ENCODE peak calls at places on chromosomes 2 and 18, in ten cellular contexts. D, N, O, A, X, F, C, Z, M and E are unnamed samples.
A peak's percentile ranks its signal among the peaks of the same experiment; 100 is the strongest.

GRCh38 chr2:162890690-162891311 is 52.2 kb upstream of the KCNH7 start:
- DNase-seq in C (peak; percentile 18), Z (peak; percentile 4), N (peak; percentile 13), O (peak; percentile 84), F (no peak), M (no peak), A (no peak), D (peak; percentile 40), X (no peak), E (peak; percentile 65)

GRCh38 chr2:32064021-32064678 is 794 bp downstream of the SPAST start:
- DNase-seq in A (no peak), M (no peak), C (no peak), N (no peak), O (peak; percentile 1), D (no peak), F (no peak), X (no peak), Z (no peak), E (peak; percentile 26)

GRCh38 chr2:231297108-231297908 is 98.2 kb upstream of the B3GNT7 start:
- DNase-seq in X (peak; percentile 25), A (peak; percentile 86), O (peak; percentile 64), D (peak; percentile 54), N (no peak), C (no peak), M (no peak), F (no peak), Z (peak; percentile 37), E (peak; percentile 67)

GRCh38 chr2:173571887-173572680 is 217.4 kb downstream of the CDCA7 start:
- DNase-seq in M (no peak), A (no peak), X (no peak), Z (no peak), N (no peak), O (no peak), C (no peak), F (no peak), D (no peak), E (no peak)

GRCh38 chr2:147989809-147990403 is 30.6 kb downstream of the ORC4 start:
- DNase-seq in Z (peak; percentile 33), C (peak; percentile 9), A (no peak), N (peak; percentile 31), O (peak; percentile 75), D (peak; percentile 72), X (peak; percentile 33), F (no peak), M (no peak), E (peak; percentile 50)

GRCh38 chr2:239321596-239322413 is 79.0 kb downstream of the HDAC4 start:
- DNase-seq in N (no peak), C (no peak), A (peak; percentile 64), M (no peak), O (no peak), D (no peak), Z (no peak), X (no peak), F (no peak), E (no peak)

GRCh38 chr18:27136208-27136535 is 48.9 kb downstream of the CHST9 start:
- DNase-seq in Z (no peak), X (no peak), C (peak; percentile 95), D (no peak), M (no peak), A (no peak), O (peak; percentile 8), F (no peak), N (no peak), E (no peak)

GRCh38 chr18:54845788-54846187 is 17.5 kb downstream of the RAB27B start:
- DNase-seq in X (no peak), C (no peak), Z (no peak), M (no peak), O (peak; percentile 41), F (no peak), D (peak; percentile 62), N (no peak), A (no peak), E (no peak)

GRCh38 chr2:14760169-14760568 is 127.7 kb downstream of the LRATD1 start:
- DNase-seq in X (no peak), O (no peak), F (no peak), C (no peak), N (no peak), Z (no peak), A (no peak), D (no peak), M (no peak), E (no peak)

GRCh38 chr18:79488311-79489047 is 92.7 kb downstream of the NFATC1 start:
- DNase-seq in X (no peak), O (no peak), F (no peak), M (no peak), Z (no peak), D (no peak), C (no peak), N (no peak), A (peak; percentile 54), E (no peak)

GRCh38 chr18:2513616-2514015 is 57.7 kb downstream of the METTL4 start:
- DNase-seq in N (no peak), O (no peak), M (no peak), A (no peak), D (peak; percentile 21), C (no peak), F (no peak), Z (no peak), X (no peak), E (no peak)

DNA sequence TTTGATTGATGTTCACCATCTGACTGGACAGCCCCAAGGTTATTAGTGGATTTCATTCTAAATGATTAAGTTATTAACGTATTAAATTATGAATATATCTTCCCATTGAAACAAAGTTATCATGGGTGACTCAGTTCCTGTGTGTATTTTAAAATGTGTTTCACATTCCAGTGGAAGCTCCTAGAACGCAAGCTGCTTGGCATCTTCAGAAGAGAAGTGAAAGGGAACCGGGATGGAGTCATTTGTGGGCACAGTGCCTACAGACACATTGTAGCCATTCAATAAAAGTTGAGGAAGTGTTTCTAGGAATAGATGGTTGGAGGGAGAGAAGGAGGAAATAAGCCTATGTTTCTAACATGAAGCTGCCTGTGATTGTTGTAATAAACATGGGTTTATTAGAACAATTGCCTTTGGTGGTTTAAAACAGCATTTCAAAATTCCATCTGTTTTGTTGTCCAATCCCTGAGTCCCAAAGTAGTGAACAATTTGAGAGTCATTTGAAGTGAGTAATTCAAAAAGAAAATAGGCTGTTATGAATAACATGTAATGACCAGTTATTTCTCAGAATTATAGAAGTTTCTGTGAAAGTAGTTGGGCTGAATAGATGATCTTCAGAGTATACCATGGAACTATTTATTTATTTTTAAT is 143.5 kb downstream of the PKP4 start:
- DNase-seq in A (no peak), F (no peak), M (peak; percentile 76), O (peak; percentile 97), X (peak; percentile 48), C (peak; percentile 60), N (peak; percentile 73), D (peak; percentile 95), Z (no peak), E (no peak)
- H3K4me3 ChIP-seq in A (no peak overlapping the region), F (peak overlapping the region; percentile 10), M (no peak overlapping the region), O (no peak overlapping the region), X (no peak overlapping the region), C (no peak overlapping the region), N (no peak overlapping the region), D (no peak overlapping the region), Z (no peak overlapping the region), E (no peak overlapping the region)

DNA sequence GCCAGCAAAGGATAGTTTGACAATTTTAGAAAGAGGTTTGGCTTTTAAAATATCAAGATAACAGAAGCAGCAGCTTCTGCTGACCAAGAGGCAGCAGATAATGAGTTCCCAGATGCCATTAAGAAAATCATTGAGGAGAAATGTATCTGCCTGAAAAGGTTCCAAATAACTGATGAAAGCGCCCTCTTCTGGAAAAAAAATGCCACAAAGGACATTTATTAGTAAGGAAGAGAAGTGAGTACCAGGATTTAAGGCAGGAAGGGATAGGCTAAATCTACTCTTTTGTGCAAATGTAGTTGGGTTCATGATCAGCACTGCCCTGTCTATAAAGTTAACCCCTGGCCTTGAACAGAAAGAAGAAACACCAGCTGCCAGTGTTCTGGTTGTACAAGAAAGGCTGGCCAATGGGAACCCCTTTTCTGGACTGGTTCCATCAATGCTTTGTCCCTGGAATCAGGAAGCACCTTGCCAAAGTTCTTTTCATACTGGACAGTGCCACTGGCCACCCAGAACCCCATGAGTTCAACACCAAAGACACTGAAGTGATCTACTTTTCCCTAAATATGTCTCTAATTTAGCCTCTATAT is 40.6 kb downstream of the DHX57 start:
- DNase-seq in M (no peak), C (no peak), A (no peak), F (no peak), D (peak; percentile 28), N (no peak), Z (no peak), O (peak; percentile 45), X (peak; percentile 29), E (peak; percentile 34)
- TF ChIP-seq CTCF in M (peak; percentile 41), C (peak; percentile 25), A (no peak), F (no peak), D (peak; percentile 50), N (peak; percentile 36), Z (peak; percentile 43), O (peak; percentile 44), X (no peak), E (peak; percentile 49)

GRCh38 chr2:170821631-170822291 is 5.1 kb downstream of the GAD1 start:
- DNase-seq in N (no peak), X (no peak), F (no peak), Z (no peak), D (no peak), M (no peak), C (no peak), O (no peak), A (peak; percentile 72), E (no peak)
- H3K4me3 ChIP-seq in N (no peak overlapping the region), X (no peak overlapping the region), F (peak overlapping the region; percentile 60), Z (no peak overlapping the region), D (no peak overlapping the region), M (peak overlapping the region; percentile 25), C (no peak overlapping the region), O (no peak overlapping the region), A (peak overlapping the region; percentile 67), E (no peak overlapping the region)

GRCh38 chr18:24605454-24605853 is 145.0 kb downstream of the HRH4 start:
- DNase-seq in C (no peak), D (peak; percentile 7), A (no peak), F (no peak), M (no peak), Z (no peak), N (no peak), O (no peak), X (no peak), E (no peak)
- TF ChIP-seq CTCF in C (no peak), D (no peak), A (no peak), F (no peak), M (no peak), Z (no peak), N (no peak), O (no peak), X (no peak), E (no peak)

GRCh38 chr2:171878481-171878993 is 15.5 kb downstream of the SLC25A12 start:
- DNase-seq in O (peak; percentile 63), N (peak; percentile 39), D (peak; percentile 73), Z (no peak), F (no peak), C (no peak), X (peak; percentile 48), M (peak; percentile 66), A (no peak), E (no peak)
- H3K4me3 ChIP-seq in O (no peak overlapping the region), N (no peak overlapping the region), D (no peak overlapping the region), Z (no peak overlapping the region), F (peak overlapping the region; percentile 26), C (no peak overlapping the region), X (no peak overlapping the region), M (no peak overlapping the region), A (no peak overlapping the region), E (no peak overlapping the region)

GRCh38 chr18:9103488-9103887 is 989 bp downstream of the NDUFV2 start:
- DNase-seq in D (peak; percentile 49), X (no peak), A (no peak), O (peak; percentile 53), F (no peak), C (no peak), N (no peak), Z (no peak), M (no peak), E (peak; percentile 53)
- TF ChIP-seq CTCF in D (peak; percentile 32), X (no peak), A (no peak), O (no peak), F (no peak), C (peak; percentile 2), N (no peak), Z (no peak), M (peak; percentile 54), E (no peak)